ENCODE peak calls at places on chromosomes 12 and 14, in ten cellular contexts. I is stimulated activated naive CD4-positive, alpha-beta T cell treated with Interleukin-2 at 50 U/mL for 16 hours; G is AG08396; Z is Kasumi-1; Y is GM18507; B is activated naive CD4-positive, alpha-beta T cell treated with anti-CD3 and anti-CD28 coated beads, Interleukin-2, amount 50 U/mL, for 72 hours; F is adipocyte; L is head of caudate nucleus; E is RKO; O is HL-60. K is an unnamed sample.

GRCh38 chr12:12265571-12266388 is 1.1 kb downstream of the LRP6 start:
- DNase-seq in I (no peak), G (peak), Z (peak), Y (no peak), B (peak), F (peak), L (no peak), E (peak), O (no peak), K (peak)

GRCh38 chr12:14410177-14410576 is 44.7 kb downstream of the ATF7IP start:
- DNase-seq in I (no peak), G (no peak), Z (no peak), Y (no peak), B (no peak), F (no peak), L (no peak), E (no peak), O (no peak), K (no peak)

GRCh38 chr14:29576997-29577396 is 350.6 kb downstream of the PRKD1 start:
- DNase-seq in I (no peak), G (no peak), Z (no peak), Y (no peak), B (no peak), F (no peak), L (no peak), E (no peak), O (no peak), K (no peak)

GRCh38 chr12:1204581-1205121 is 213.6 kb downstream of the ERC1 start:
- DNase-seq in I (no peak), G (no peak), Z (no peak), Y (no peak), B (no peak), F (peak), L (no peak), E (no peak), O (no peak), K (no peak)

GRCh38 chr14:80213602-80214001 is 2.3 kb upstream of the DIO2 start:
- DNase-seq in I (no peak), G (peak), Z (peak), Y (no peak), B (peak), F (peak), L (peak), E (peak), O (peak), K (peak)

GRCh38 chr14:101552786-101553231 is 8.5 kb upstream of the DIO3 start:
- DNase-seq in I (no peak), G (no peak), Z (no peak), Y (no peak), B (no peak), F (no peak), L (no peak), E (no peak), O (no peak), K (no peak)

GRCh38 chr12:101229841-101230241 is 19.8 kb upstream of the SLC5A8 start:
- DNase-seq in I (no peak), G (no peak), Z (no peak), Y (no peak), B (no peak), F (no peak), L (no peak), E (no peak), O (no peak), K (no peak)

GRCh38 chr14:92493024-92493423 is 20.6 kb upstream of the RIN3 start:
- DNase-seq in I (no peak), G (no peak), Z (no peak), Y (no peak), B (no peak), F (no peak), L (no peak), E (no peak), O (no peak), K (no peak)

GRCh38 chr12:12788675-12789368 is 3.4 kb downstream of the APOLD1 start:
- DNase-seq in I (peak), G (peak), Z (peak), Y (no peak), B (peak), F (peak), L (peak), E (peak), O (peak), K (peak)

GRCh38 chr12:124517260-124518050 is 50.0 kb downstream of the NCOR2 start:
- DNase-seq in I (no peak), G (peak), Z (no peak), Y (no peak), B (no peak), F (peak), L (peak), E (no peak), O (no peak), K (peak)

GRCh38 chr12:98211914-98212695 is 303.3 kb upstream of the TMPO start:
- DNase-seq in I (no peak), G (no peak), Z (no peak), Y (no peak), B (no peak), F (no peak), L (no peak), E (peak), O (no peak), K (no peak)

GRCh38 chr12:88518863-88519403 is 61.3 kb downstream of the KITLG start:
- DNase-seq in I (no peak), G (no peak), Z (peak), Y (no peak), B (no peak), F (no peak), L (no peak), E (no peak), O (no peak), K (no peak)

GRCh38 chr12:110796952-110797351 is 49.8 kb upstream of the CCDC63 start:
- DNase-seq in I (no peak), G (no peak), Z (no peak), Y (no peak), B (no peak), F (no peak), L (no peak), E (peak), O (no peak), K (no peak)

GRCh38 chr14:53640695-53641094 is 315.9 kb downstream of the BMP4 start:
- DNase-seq in I (no peak), G (no peak), Z (no peak), Y (no peak), B (no peak), F (peak), L (no peak), E (no peak), O (no peak), K (no peak)

GRCh38 chr12:70691018-70691672 is 53.9 kb upstream of the PTPRB start:
- DNase-seq in I (no peak), G (no peak), Z (no peak), Y (no peak), B (no peak), F (peak), L (no peak), E (no peak), O (no peak), K (no peak)

GRCh38 chr12:13595536-13596450 is 385.6 kb downstream of the GRIN2B start:
- DNase-seq in I (no peak), G (no peak), Z (no peak), Y (no peak), B (no peak), F (no peak), L (peak), E (no peak), O (no peak), K (no peak)

GRCh38 chr14:60736494-60736893 is 1.9 kb downstream of the MNAT1 start:
- DNase-seq in I (no peak), G (peak), Z (no peak), Y (no peak), B (no peak), F (peak), L (no peak), E (peak), O (no peak), K (peak)

GRCh38 chr12:56932867-56933266 is 1.3 kb downstream of the SDR9C7 start:
- DNase-seq in I (no peak), G (no peak), Z (peak), Y (no peak), B (no peak), F (no peak), L (no peak), E (no peak), O (peak), K (no peak)

GRCh38 chr12:127304751-127305725 is 961.9 kb upstream of the TMEM132C start:
- DNase-seq in I (no peak), G (no peak), Z (no peak), Y (no peak), B (no peak), F (no peak), L (no peak), E (no peak), O (no peak), K (no peak)